ENCODE peak calls at places on chromosomes 11 and 22, in five cellular contexts. T is astrocyte of the spinal cord, Y is left ventricle myocardium inferior, J is HCT116, X is cardiac muscle cell. G is an unnamed sample.

GRCh38 chr22:42685941-42686666 is 34.6 kb downstream of the A4GALT start:
- DNase-seq in X (no peak), J (no peak), Y (peak), T (no peak), G (no peak)

GRCh38 chr11:29343465-29344333 is 673.1 kb downstream of the KCNA4 start:
- DNase-seq in T (peak), X (peak), J (peak), Y (peak), G (peak)

GRCh38 chr11:65663634-65664200 is 1.0 kb upstream of the RELA start:
- DNase-seq in Y (peak), X (peak), J (no peak), T (no peak), G (no peak)

GRCh38 chr11:8933931-8934330 is 1.2 kb upstream of the C11orf16 start:
- DNase-seq in J (no peak), Y (no peak), X (no peak), T (no peak), G (no peak)

GRCh38 chr11:93221539-93221938 is 23.7 kb upstream of the SLC36A4 start:
- DNase-seq in Y (no peak), X (no peak), J (no peak), T (no peak), G (no peak)

GRCh38 chr22:43516996-43517635 is 105.3 kb downstream of the MPPED1 start:
- DNase-seq in T (no peak), X (no peak), J (no peak), Y (no peak), G (no peak)

GRCh38 chr11:72738199-72739141 is 13.7 kb downstream of the ARAP1 start:
- DNase-seq in X (no peak), Y (no peak), T (no peak), J (no peak), G (peak)

GRCh38 chr11:69921429-69922014 is 102.3 kb upstream of the FGF3 start:
- DNase-seq in Y (no peak), T (no peak), X (no peak), J (no peak), G (no peak)

GRCh38 chr11:110165039-110165438 is 71.8 kb downstream of the ZC3H12C start:
- DNase-seq in X (no peak), J (no peak), Y (no peak), T (no peak), G (no peak)

GRCh38 chr11:126534141-126534805 is 178.8 kb downstream of the ST3GAL4 start:
- DNase-seq in T (no peak), J (no peak), Y (no peak), X (no peak), G (no peak)

GRCh38 chr11:79184285-79184684 is 256.5 kb downstream of the TENM4 start:
- DNase-seq in Y (no peak), T (no peak), J (no peak), X (no peak), G (no peak)

GRCh38 chr11:109309153-109309552 is 112.8 kb upstream of the C11orf87 start:
- DNase-seq in X (peak), J (no peak), T (peak), Y (no peak), G (no peak)

GRCh38 chr11:114019574-114019973 is 39.9 kb upstream of the ZBTB16 start:
- DNase-seq in X (no peak), T (no peak), Y (no peak), J (no peak), G (no peak)

GRCh38 chr22:24112188-24112587 is 69.1 kb upstream of the SUSD2 start:
- DNase-seq in Y (no peak), X (peak), T (peak), J (no peak), G (no peak)

GRCh38 chr11:120622189-120622912 is 110.8 kb downstream of the GRIK4 start:
- DNase-seq in X (peak), T (no peak), Y (peak), J (no peak), G (no peak)

GRCh38 chr11:488992-489391 is 18.1 kb downstream of the RNH1 start:
- DNase-seq in J (no peak), T (no peak), Y (no peak), X (no peak), G (no peak)

GRCh38 chr22:40421082-40421350 is 50.6 kb downstream of the SGSM3 start:
- DNase-seq in X (no peak), J (no peak), Y (peak), T (no peak), G (no peak)

GRCh38 chr11:66007201-66007634 is 4.6 kb upstream of the CST6 start:
- DNase-seq in Y (no peak), T (no peak), J (no peak), X (peak), G (no peak)

GRCh38 chr11:75474878-75475766 is 42.1 kb upstream of the KLHL35 start:
- DNase-seq in T (peak), X (peak), J (no peak), Y (peak), G (no peak)

GRCh38 chr11:85307381-85307780 is 319.8 kb downstream of the DLG2 start:
- DNase-seq in X (no peak), T (peak), Y (no peak), J (no peak), G (no peak)

GRCh38 chr11:103997082-103997481 is 39.4 kb upstream of the DDI1 start:
- DNase-seq in J (no peak), Y (no peak), X (no peak), T (no peak), G (no peak)

GRCh38 chr11:79081441-79082124 is 359.2 kb downstream of the TENM4 start:
- DNase-seq in J (no peak), Y (no peak), X (no peak), T (peak), G (no peak)

GRCh38 chr11:61969838-61970452 is 2.5 kb upstream of the FTH1 start:
- DNase-seq in T (peak), Y (no peak), X (peak), J (no peak), G (no peak)

GRCh38 chr11:115317428-115318185 is 186.6 kb downstream of the CADM1 start:
- DNase-seq in T (no peak), J (no peak), Y (no peak), X (no peak), G (no peak)

GRCh38 chr22:46801826-46802607 is 39.6 kb downstream of the TBC1D22A start:
- DNase-seq in J (no peak), X (no peak), Y (no peak), T (no peak), G (peak)

GRCh38 chr22:42892571-42893316 is 35.7 kb upstream of the ARFGAP3 start:
- DNase-seq in T (no peak), J (no peak), X (no peak), Y (no peak), G (no peak)

GRCh38 chr11:95108159-95108611 is 18.5 kb downstream of the ENDOD1 start:
- DNase-seq in Y (peak), X (peak), J (no peak), T (peak), G (no peak)

GRCh38 chr11:18615628-18616392 is 16.2 kb downstream of the MISFA start:
- DNase-seq in X (no peak), J (no peak), T (peak), Y (no peak), G (no peak)

GRCh38 chr11:47184711-47185304 is 1.4 kb downstream of the PACSIN3 start:
- DNase-seq in J (no peak), T (no peak), X (peak), Y (peak), G (no peak)

GRCh38 chr11:47185305-47186075 is 744 bp downstream of the PACSIN3 start:
- DNase-seq in X (peak), J (no peak), T (peak), Y (peak), G (no peak)

GRCh38 chr11:47187723-47188122 is 1.5 kb upstream of the PACSIN3 start:
- DNase-seq in Y (no peak), T (no peak), X (no peak), J (no peak), G (no peak)

GRCh38 chr11:47186937-47187681 is 875 bp upstream of the PACSIN3 start:
- DNase-seq in Y (peak), J (no peak), T (peak), X (peak), G (peak)

GRCh38 chr11:47186076-47186936 is at the start of gene PACSIN3:
- DNase-seq in Y (peak), X (peak), T (no peak), J (no peak), G (peak)
- TF ChIP-seq CTCF in Y (no peak), X (peak), T (no peak), J (no peak), G (no peak)

GRCh38 chr11:43947003-43947500 is 4.6 kb downstream of the C11orf96 start:
- DNase-seq in T (no peak), J (peak), Y (no peak), X (peak), G (no peak)
- TF ChIP-seq CTCF in T (peak), J (peak), Y (peak), X (peak), G (no peak)

DNA sequence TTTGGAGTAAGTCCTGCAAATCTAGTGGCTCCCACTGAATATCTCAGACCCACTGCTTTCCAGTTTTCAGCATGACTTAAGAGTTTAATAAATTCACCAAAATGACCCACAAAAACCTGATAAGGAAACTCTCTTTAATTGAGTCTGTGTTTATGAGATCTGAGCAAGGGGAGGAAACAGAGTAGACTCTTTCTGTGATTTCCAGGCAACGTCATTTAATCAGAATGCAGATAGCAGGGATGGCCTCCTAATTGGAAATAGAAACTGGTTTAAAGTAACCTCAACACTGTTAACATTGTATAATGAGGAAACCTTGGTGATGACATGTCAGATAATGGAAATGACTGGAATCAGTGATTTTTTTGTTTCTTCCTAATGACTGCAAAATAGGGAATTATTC is 1324.6 kb downstream of the LRRC4C start:
- DNase-seq in X (no peak), T (no peak), J (no peak), Y (no peak), G (no peak)
- TF ChIP-seq CTCF in X (no peak), T (no peak), J (no peak), Y (no peak), G (no peak)

DNA sequence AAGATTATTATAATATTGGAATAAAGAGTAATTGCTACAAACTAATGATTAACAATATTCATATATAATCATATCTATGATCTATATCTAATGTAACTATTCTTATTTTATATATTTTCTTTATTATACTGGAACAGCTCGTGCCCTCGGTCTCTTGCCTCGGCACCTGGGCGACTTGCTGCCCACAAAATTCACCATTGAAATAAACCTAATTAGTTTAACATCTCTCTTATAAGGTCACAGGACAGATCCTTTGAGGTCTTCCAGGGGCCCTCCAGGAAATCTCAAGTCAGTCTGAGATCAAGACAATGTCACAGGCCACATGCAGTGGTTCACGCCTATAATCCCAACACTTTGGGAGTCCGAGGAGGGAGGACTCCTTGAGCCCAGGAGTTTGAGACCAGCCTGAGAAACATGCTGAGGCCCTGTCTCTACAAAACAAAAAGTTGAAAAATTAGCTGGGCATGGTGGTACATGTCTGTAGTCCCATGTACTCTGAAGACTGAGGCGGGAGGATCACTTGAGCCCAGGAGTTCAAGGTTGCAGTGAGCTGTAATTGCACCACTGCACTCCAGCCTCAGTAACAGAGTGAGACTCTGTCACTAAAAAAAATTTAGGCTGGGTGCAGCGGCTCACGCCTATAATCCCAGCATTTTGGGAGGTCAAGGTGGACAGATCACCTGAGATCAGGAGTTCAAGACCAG is 6.6 kb upstream of the TXNRD2 start:
- DNase-seq in X (no peak), Y (no peak), T (no peak), J (no peak), G (no peak)
- TF ChIP-seq CTCF in X (no peak), Y (no peak), T (no peak), J (no peak), G (no peak)

GRCh38 chr11:122319842-122320555 is 204.0 kb upstream of the BLID start:
- DNase-seq in Y (no peak), T (no peak), X (no peak), J (no peak), G (no peak)
- TF ChIP-seq CTCF in Y (no peak), T (no peak), X (no peak), J (no peak), G (no peak)

GRCh38 chr11:122559734-122560382 is 95.7 kb upstream of the UBASH3B start:
- DNase-seq in Y (no peak), X (peak), T (no peak), J (peak), G (no peak)

GRCh38 chr11:122556605-122557004 is 98.9 kb upstream of the UBASH3B start:
- DNase-seq in Y (no peak), T (no peak), J (no peak), X (peak), G (no peak)
- TF ChIP-seq CTCF in Y (peak), T (peak), J (peak), X (peak), G (no peak)

DNA sequence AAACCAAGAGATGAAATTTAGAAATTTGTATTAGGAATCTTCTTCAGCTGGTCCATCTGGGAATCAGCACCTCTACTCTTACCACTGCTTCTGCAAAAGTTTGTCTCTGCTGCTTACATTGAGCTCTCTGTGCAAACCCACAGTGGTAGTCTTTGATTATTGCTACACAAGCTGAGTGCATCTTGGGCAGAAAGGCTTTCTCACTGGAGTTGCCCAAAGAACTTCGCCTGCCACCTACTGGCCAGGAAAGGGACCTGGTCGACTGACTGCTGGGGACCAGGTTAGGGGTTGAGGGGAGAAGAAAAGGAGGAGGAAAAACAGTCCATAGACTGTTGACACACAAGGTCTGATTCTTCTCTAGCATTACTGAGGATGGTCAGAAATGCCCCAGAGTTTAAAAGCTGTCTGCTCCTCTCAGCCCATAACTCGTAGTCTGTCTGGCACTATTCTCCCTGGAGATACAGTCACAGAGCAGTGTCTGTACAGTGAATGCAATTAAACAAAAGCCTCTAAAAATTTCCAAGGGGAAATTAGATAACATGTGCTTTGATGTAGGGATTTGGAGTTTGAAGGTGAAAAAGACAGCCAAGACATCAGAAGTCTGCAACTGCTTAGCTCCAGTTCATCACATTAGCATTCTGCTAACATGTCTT is 215.0 kb upstream of the CTSC start:
- DNase-seq in T (no peak), Y (no peak), X (peak), J (peak), G (peak)
- TF ChIP-seq CTCF in T (peak), Y (peak), X (peak), J (peak), G (no peak)

DNA sequence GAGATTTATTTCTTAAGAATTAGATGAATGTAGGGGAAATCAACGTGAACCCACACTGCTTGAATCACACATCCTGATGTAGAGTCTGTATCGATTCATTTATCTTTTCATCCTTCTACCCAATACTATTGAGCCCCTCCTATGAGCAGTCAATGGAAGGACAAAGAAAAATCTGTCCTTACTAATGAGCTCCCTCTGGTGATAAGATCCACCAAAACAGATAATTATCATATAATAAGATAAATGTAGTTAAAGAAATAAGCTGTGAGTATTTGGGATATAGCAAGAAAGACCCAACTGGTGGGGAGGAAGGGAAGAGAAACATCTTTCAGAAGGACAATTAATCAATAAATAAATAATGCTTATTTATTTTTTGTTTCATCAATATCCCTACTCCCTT is 385.1 kb upstream of the CCDC90B start:
- DNase-seq in T (no peak), X (no peak), J (no peak), Y (no peak), G (no peak)
- TF ChIP-seq CTCF in T (no peak), X (no peak), J (peak), Y (no peak), G (no peak)